ENCODE peak calls at places on chromosomes 11 and 22, in six cellular contexts. H, Q, G, T, X and L are unnamed samples.
A peak's percentile ranks its signal among the peaks of the same experiment; 100 is the strongest.

GRCh38 chr11:46446343-46446751 is 54.8 kb upstream of the CHRM4 start:
- DNase-seq in H (no peak), Q (no peak), G (no peak), T (no peak), X (no peak), L (no peak)

GRCh38 chr11:14971865-14972580 is at the start of gene CALCA:
- DNase-seq in H (peak; percentile 38), Q (no peak), G (no peak), T (no peak), X (no peak), L (no peak)

GRCh38 chr11:55172734-55173415 is 89.1 kb upstream of the TRIM48 start:
- DNase-seq in H (no peak), Q (no peak), G (no peak), T (no peak), X (no peak), L (no peak)

GRCh38 chr11:114773541-114774338 is 95.4 kb downstream of the NXPE2 start:
- DNase-seq in H (no peak), Q (no peak), G (no peak), T (no peak), X (no peak), L (no peak)

GRCh38 chr11:57792060-57792541 is 30.5 kb downstream of the CTNND1 start:
- DNase-seq in H (no peak), Q (peak; percentile 82), G (no peak), T (peak; percentile 97), X (peak; percentile 76), L (peak; percentile 90)

GRCh38 chr11:96338910-96339703 is 3.9 kb downstream of the MAML2 start:
- DNase-seq in H (no peak), Q (peak; percentile 37), G (no peak), T (peak; percentile 67), X (peak; percentile 9), L (peak; percentile 51)

GRCh38 chr22:45328822-45329535 is 19.2 kb downstream of the FAM118A start:
- DNase-seq in H (no peak), Q (no peak), G (no peak), T (no peak), X (no peak), L (no peak)

GRCh38 chr11:19849107-19849789 is 136.6 kb downstream of the NAV2 start:
- DNase-seq in H (no peak), Q (no peak), G (no peak), T (no peak), X (no peak), L (no peak)

GRCh38 chr11:109993786-109994185 is 99.4 kb upstream of the ZC3H12C start:
- DNase-seq in H (no peak), Q (no peak), G (no peak), T (no peak), X (no peak), L (no peak)

GRCh38 chr11:15893080-15893492 is 463.3 kb downstream of the SOX6 start:
- DNase-seq in H (peak; percentile 32), Q (no peak), G (no peak), T (no peak), X (no peak), L (no peak)

GRCh38 chr22:31987180-31987579 is 42.8 kb downstream of the YWHAH start:
- DNase-seq in H (no peak), Q (no peak), G (no peak), T (no peak), X (no peak), L (no peak)

GRCh38 chr22:45441158-45441557 is 27.7 kb downstream of the RIBC2 start:
- DNase-seq in H (peak; percentile 81), Q (peak; percentile 17), G (peak; percentile 71), T (peak; percentile 36), X (no peak), L (peak; percentile 32)

GRCh38 chr11:36500315-36500721 is 9.8 kb downstream of the TRAF6 start:
- DNase-seq in H (peak; percentile 31), Q (no peak), G (peak; percentile 86), T (peak; percentile 77), X (no peak), L (no peak)

GRCh38 chr11:60469723-60470122 is 14.1 kb downstream of the MS4A1 start:
- DNase-seq in H (no peak), Q (no peak), G (no peak), T (no peak), X (no peak), L (no peak)